ENCODE peak calls at places on chromosomes 5 and 9, in eight cellular contexts. W is tibial nerve; J is sigmoid colon; C is MM.1S; N is SJSA1; U is fibroblast of lung; K is GM23338; X is CD8-positive, alpha-beta T cell. Y is an unnamed sample. For H3K4me1, the result is how much of the 10 kb centered on the place peaks cover.

GRCh38 chr5:7848296-7848695 is 2.6 kb downstream of the CFAP90 start:
- DNase-seq in U (no peak), N (no peak), C (no peak), X (no peak), J (no peak), K (no peak), W (no peak), Y (no peak)

GRCh38 chr5:135606431-135606830 is 27.6 kb upstream of the CXCL14 start:
- DNase-seq in K (no peak), X (no peak), C (no peak), N (no peak), U (no peak), J (no peak), W (no peak), Y (no peak)

GRCh38 chr9:93117924-93118862 is 15.9 kb downstream of the NINJ1 start:
- DNase-seq in W (peak), N (no peak), U (no peak), K (no peak), J (peak), X (no peak), C (no peak), Y (no peak)

GRCh38 chr9:801399-802071 is 40.0 kb upstream of the DMRT1 start:
- DNase-seq in X (no peak), J (no peak), U (peak), C (no peak), W (no peak), K (no peak), N (no peak), Y (no peak)

GRCh38 chr9:3292311-3292710 is 233.5 kb downstream of the RFX3 start:
- DNase-seq in C (no peak), K (no peak), J (no peak), X (no peak), N (no peak), W (no peak), U (peak), Y (no peak)

GRCh38 chr9:100443781-100444768 is 17.1 kb downstream of the MSANTD3 start:
- DNase-seq in C (no peak), W (no peak), N (no peak), U (peak), K (no peak), X (no peak), J (no peak), Y (no peak)

GRCh38 chr5:72363146-72363802 is 43.1 kb downstream of the PTCD2 start:
- DNase-seq in J (no peak), U (peak), K (peak), W (no peak), C (no peak), N (peak), X (no peak), Y (no peak)

GRCh38 chr9:126709241-126709640 is 95.5 kb downstream of the LMX1B start:
- DNase-seq in X (no peak), U (no peak), N (no peak), K (no peak), W (no peak), C (no peak), J (peak), Y (no peak)

GRCh38 chr5:1293997-1294838 is 650 bp downstream of the TERT start:
- DNase-seq in W (no peak), N (peak), K (peak), X (no peak), C (no peak), U (no peak), J (peak), Y (peak)

GRCh38 chr5:24817966-24818365 is 173.2 kb upstream of the CDH10 start:
- DNase-seq in X (no peak), K (no peak), U (no peak), J (no peak), N (no peak), C (no peak), W (no peak), Y (no peak)

GRCh38 chr9:77224750-77225312 is 47.5 kb downstream of the VPS13A start:
- DNase-seq in J (no peak), C (no peak), U (peak), N (no peak), K (no peak), W (no peak), X (no peak), Y (no peak)

GRCh38 chr9:22103650-22104575 is 94.8 kb upstream of the CDKN2B start:
- DNase-seq in J (no peak), K (no peak), U (peak), X (no peak), W (no peak), N (no peak), C (no peak), Y (no peak)

GRCh38 chr9:14488421-14489190 is 174.7 kb upstream of the NFIB start:
- DNase-seq in W (no peak), N (no peak), K (no peak), X (no peak), C (no peak), U (no peak), J (no peak), Y (no peak)

GRCh38 chr5:139985733-139986132 is 57.4 kb downstream of the NRG2 start:
- DNase-seq in X (no peak), C (no peak), K (no peak), W (no peak), N (peak), J (no peak), U (peak), Y (no peak)

GRCh38 chr9:95857122-95857521 is 18.4 kb upstream of the ERCC6L2 start:
- DNase-seq in K (peak), C (no peak), W (no peak), U (peak), J (no peak), N (peak), X (no peak), Y (no peak)

GRCh38 chr5:82821978-82822927 is 254.9 kb downstream of the TMEM167A start:
- DNase-seq in U (peak), K (no peak), C (no peak), J (no peak), W (no peak), N (no peak), X (no peak), Y (no peak)

GRCh38 chr9:78149738-78150291 is 86.1 kb upstream of the CEP78 start:
- DNase-seq in W (no peak), C (no peak), J (no peak), U (no peak), N (no peak), K (no peak), X (no peak), Y (peak)

GRCh38 chr5:170629566-170630175 is 125.9 kb downstream of the KCNIP1 start:
- DNase-seq in J (peak), X (no peak), U (no peak), N (no peak), K (no peak), W (no peak), C (no peak), Y (no peak)

GRCh38 chr5:53779541-53779981 is 219.1 kb downstream of the NDUFS4 start:
- DNase-seq in W (no peak), K (no peak), C (no peak), U (peak), X (no peak), J (no peak), N (peak), Y (no peak)

GRCh38 chr5:119681734-119682133 is 52.4 kb downstream of the FAM170A start:
- DNase-seq in U (no peak), N (no peak), C (no peak), J (no peak), K (no peak), X (no peak), W (no peak), Y (no peak)

GRCh38 chr5:120160120-120160895 is 303.8 kb upstream of the PRR16 start:
- DNase-seq in N (no peak), K (no peak), W (no peak), X (no peak), C (no peak), J (no peak), U (peak), Y (no peak)

GRCh38 chr5:4116834-4117233 is 521.2 kb downstream of the IRX1 start:
- DNase-seq in J (no peak), X (no peak), U (peak), W (no peak), C (no peak), K (no peak), N (no peak), Y (no peak)

GRCh38 chr9:3863686-3864085 is 337.9 kb upstream of the RFX3 start:
- DNase-seq in J (no peak), U (peak), X (no peak), N (no peak), C (no peak), K (no peak), W (no peak), Y (no peak)

GRCh38 chr9:112048924-112049785 is 125.9 kb downstream of the SUSD1 start:
- DNase-seq in N (no peak), C (no peak), X (no peak), J (no peak), W (no peak), U (peak), K (no peak), Y (no peak)

GRCh38 chr9:107425110-107426025 is 64.2 kb downstream of the KLF4 start:
- DNase-seq in N (peak), J (peak), X (peak), U (peak), K (peak), W (peak), C (peak), Y (peak)

GRCh38 chr9:93248373-93248772 is 64.4 kb downstream of the WNK2 start:
- DNase-seq in C (no peak), K (no peak), W (no peak), N (no peak), J (no peak), X (no peak), U (no peak), Y (no peak)

GRCh38 chr9:34554211-34555001 is 31.6 kb upstream of the ENHO start:
- DNase-seq in X (no peak), J (peak), U (no peak), C (no peak), W (no peak), N (no peak), K (no peak), Y (no peak)

GRCh38 chr5:74866653-74867162 is 521 bp upstream of the FAM169A start:
- DNase-seq in X (no peak), K (peak), J (no peak), W (no peak), U (peak), C (no peak), N (no peak), Y (no peak)

DNA sequence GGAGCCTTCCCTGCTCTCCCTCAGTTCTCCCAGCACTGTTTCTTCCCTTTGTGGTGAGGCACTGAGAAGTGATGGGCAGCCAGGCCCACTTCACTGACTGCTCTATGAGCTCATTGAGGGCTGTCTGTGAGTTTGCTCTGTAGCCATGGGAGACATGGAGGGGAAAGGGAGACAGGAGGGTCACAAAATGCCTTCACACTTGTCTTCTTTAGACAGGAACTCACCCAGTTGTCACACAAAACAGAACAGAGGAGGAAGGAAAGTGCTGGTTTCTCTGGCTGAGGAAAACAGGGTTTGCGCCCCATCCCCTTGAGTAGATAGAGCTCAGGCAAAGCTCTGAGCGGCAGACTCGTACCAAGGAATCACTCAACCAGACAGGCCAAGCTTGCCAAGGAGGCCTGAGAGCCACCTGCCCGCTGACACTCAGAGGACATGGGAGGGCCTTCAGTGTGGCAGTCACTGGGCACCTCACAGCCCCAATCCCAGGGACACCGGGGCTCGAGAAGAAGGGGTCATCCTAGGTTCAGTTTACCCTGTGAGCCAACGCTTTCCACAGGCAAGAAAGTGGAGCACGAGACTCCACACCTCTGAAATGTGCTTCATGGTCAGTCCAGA is 152.8 kb downstream of the GABBR2 start:
- DNase-seq in C (no peak), K (no peak), U (no peak), W (no peak), N (no peak), X (no peak), J (no peak), Y (no peak)
- H3K4me1 ChIP-seq in C (under half), K (under half), U (under half), W (under half), N (under half), X (under half), J (under half), Y (under half)

GRCh38 chr5:149425729-149426128 is 46.6 kb upstream of the IL17B start:
- DNase-seq in U (no peak), W (no peak), N (no peak), C (no peak), K (no peak), J (no peak), X (no peak), Y (no peak)

GRCh38 chr5:149428032-149428431 is 48.9 kb upstream of the IL17B start:
- DNase-seq in X (no peak), C (no peak), N (no peak), U (no peak), W (no peak), K (no peak), J (no peak), Y (no peak)

GRCh38 chr5:149426931-149427330 is 47.8 kb upstream of the IL17B start:
- DNase-seq in N (no peak), K (no peak), J (no peak), X (no peak), C (no peak), U (peak), W (no peak), Y (no peak)

GRCh38 chr5:149429839-149430721 is 51.0 kb upstream of the IL17B start:
- DNase-seq in K (peak), N (no peak), W (no peak), J (peak), X (no peak), U (peak), C (no peak), Y (peak)

GRCh38 chr5:149427374-149427773 is 48.3 kb upstream of the IL17B start:
- DNase-seq in U (no peak), K (no peak), W (no peak), N (no peak), X (no peak), J (no peak), C (no peak), Y (no peak)
- H3K4me1 ChIP-seq in U (half or more), K (under half), W (under half), N (half or more), X (under half), J (under half), C (under half), Y (under half)

GRCh38 chr5:132258102-132259060 is 885 bp downstream of the PDLIM4 start:
- DNase-seq in X (peak), C (no peak), U (peak), W (no peak), K (no peak), N (peak), J (peak), Y (no peak)
- H3K4me1 ChIP-seq in X (under half), C (under half), U (under half), W (under half), K (under half), N (half or more), J (half or more), Y (under half)

GRCh38 chr9:113581865-113582697 is 118.6 kb downstream of the RGS3 start:
- DNase-seq in J (peak), K (no peak), U (no peak), W (peak), N (peak), C (peak), X (peak), Y (peak)

GRCh38 chr9:113584728-113585442 is 121.4 kb downstream of the RGS3 start:
- DNase-seq in C (no peak), N (no peak), K (no peak), U (no peak), W (no peak), J (no peak), X (no peak), Y (no peak)

GRCh38 chr9:113580954-113581311 is 117.4 kb downstream of the RGS3 start:
- DNase-seq in U (no peak), J (no peak), N (no peak), C (no peak), K (no peak), W (no peak), X (no peak), Y (peak)

GRCh38 chr9:113583511-113584470 is 120.3 kb downstream of the RGS3 start:
- DNase-seq in K (no peak), X (no peak), W (no peak), U (no peak), N (no peak), C (no peak), J (peak), Y (no peak)

GRCh38 chr9:113582698-113583200 is 119.2 kb downstream of the RGS3 start:
- DNase-seq in C (no peak), N (no peak), X (no peak), U (no peak), K (no peak), W (no peak), J (no peak), Y (no peak)
- H3K4me1 ChIP-seq in C (half or more), N (half or more), X (under half), U (under half), K (under half), W (under half), J (half or more), Y (half or more)

GRCh38 chr9:131273791-131274673 is 2.3 kb downstream of the FAM78A start:
- DNase-seq in X (no peak), W (no peak), J (no peak), U (no peak), K (no peak), N (no peak), C (peak), Y (peak)

GRCh38 chr9:131276891-131277672 is 772 bp upstream of the FAM78A start:
- DNase-seq in C (peak), J (no peak), X (peak), N (no peak), W (no peak), U (no peak), K (no peak), Y (peak)

GRCh38 chr9:131274674-131275331 is 1.5 kb downstream of the FAM78A start:
- DNase-seq in U (no peak), W (peak), K (no peak), X (no peak), C (peak), N (no peak), J (no peak), Y (peak)

GRCh38 chr9:131276107-131276888 is at the start of gene FAM78A:
- DNase-seq in X (peak), J (no peak), K (peak), U (peak), C (peak), N (no peak), W (no peak), Y (peak)

GRCh38 chr9:131275332-131276106 is 791 bp downstream of the FAM78A start:
- DNase-seq in N (no peak), W (no peak), U (no peak), X (no peak), C (peak), J (no peak), K (peak), Y (peak)
- H3K4me1 ChIP-seq in N (under half), W (under half), U (under half), X (under half), C (under half), J (under half), K (under half), Y (under half)

DNA sequence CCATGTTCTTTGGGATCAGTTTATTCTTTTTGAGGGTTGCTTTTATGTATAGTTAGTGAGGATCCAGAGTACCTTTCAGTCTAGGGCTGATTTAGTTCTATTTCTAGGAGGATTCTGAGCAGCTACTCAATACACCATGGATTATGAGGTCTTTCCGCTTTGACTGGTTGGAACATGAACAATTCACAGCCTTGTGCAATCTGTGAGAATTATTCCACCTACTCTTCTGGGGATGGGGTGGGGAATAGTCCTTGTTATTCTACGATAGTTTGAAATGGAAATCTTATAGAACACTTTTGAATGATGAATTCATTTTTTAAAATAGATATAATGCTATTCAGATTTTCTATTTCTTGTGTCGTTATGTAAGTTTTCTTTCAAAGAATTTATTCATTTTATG is 212.3 kb upstream of the ARRDC3 start:
- DNase-seq in K (no peak), X (no peak), U (no peak), J (no peak), W (no peak), C (no peak), N (no peak), Y (no peak)
- H3K4me1 ChIP-seq in K (under half), X (under half), U (under half), J (under half), W (under half), C (under half), N (under half), Y (under half)

GRCh38 chr9:33125441-33125840 is 41.7 kb downstream of the B4GALT1 start:
- DNase-seq in C (no peak), W (no peak), K (no peak), X (no peak), N (no peak), J (peak), U (no peak), Y (no peak)

GRCh38 chr9:33125871-33126822 is 41.0 kb downstream of the B4GALT1 start:
- DNase-seq in K (no peak), N (no peak), C (no peak), J (peak), U (peak), X (no peak), W (no peak), Y (no peak)

GRCh38 chr9:33123632-33124031 is 43.5 kb downstream of the B4GALT1 start:
- DNase-seq in J (no peak), K (no peak), C (no peak), U (no peak), N (no peak), X (no peak), W (no peak), Y (no peak)

GRCh38 chr9:33124716-33125378 is 42.3 kb downstream of the B4GALT1 start:
- DNase-seq in U (no peak), W (no peak), N (no peak), C (no peak), X (no peak), K (no peak), J (no peak), Y (peak)

DNA sequence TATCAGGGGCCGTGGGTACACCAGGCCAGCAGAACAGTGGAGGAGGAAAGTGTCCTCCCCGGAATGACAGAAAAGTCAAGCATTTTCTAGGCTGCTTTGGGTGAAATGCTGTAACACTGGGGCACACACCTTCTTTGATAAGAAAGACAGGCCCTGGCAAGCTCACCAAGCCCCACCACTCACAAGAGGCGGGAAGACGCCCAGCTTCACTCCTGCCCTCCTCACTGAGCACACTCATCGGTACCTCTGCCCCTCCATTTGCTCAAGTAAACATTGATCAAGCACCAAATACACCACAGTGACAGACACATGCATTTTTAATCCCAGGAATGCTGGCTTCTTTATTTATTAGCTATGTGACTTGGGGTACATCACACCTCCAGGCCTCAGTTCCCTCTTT is 43.1 kb downstream of the B4GALT1 start:
- DNase-seq in W (no peak), K (no peak), J (no peak), C (no peak), U (no peak), N (no peak), X (no peak), Y (no peak)
- H3K4me1 ChIP-seq in W (under half), K (under half), J (under half), C (under half), U (under half), N (under half), X (under half), Y (under half)

Y was measured in OCI-LY7.